ENCODE peak calls at places on chromosomes 1 and 21, in nine cellular contexts. M is NCI-H1105, J is HAP-1, U is neuronal stem cell, Q is hepatocyte, D is hippocampal formation, K is endodermal cell, R is NCI-H187 treated with DMSO at 0.1 percent for 48 hours, G is NCI-H69. H is an unnamed sample.

GRCh38 chr1:247211339-247211738 is 39.5 kb upstream of the ZNF124 start:
- DNase-seq in M (no peak), J (no peak), U (no peak), Q (no peak), D (no peak), K (no peak), R (no peak), G (peak), H (no peak)

GRCh38 chr21:35226302-35226701 is 177.2 kb upstream of the RUNX1 start:
- DNase-seq in M (no peak), J (no peak), U (no peak), Q (no peak), D (no peak), K (peak), R (no peak), G (no peak), H (no peak)

GRCh38 chr1:87334351-87335174 is 5.9 kb downstream of the LMO4 start:
- DNase-seq in M (peak), J (peak), U (peak), Q (peak), D (no peak), K (peak), R (no peak), G (peak), H (peak)

GRCh38 chr1:27544818-27545612 is 55.0 kb upstream of the WASF2 start:
- DNase-seq in M (no peak), J (no peak), U (no peak), Q (no peak), D (peak), K (no peak), R (no peak), G (no peak), H (no peak)

GRCh38 chr1:227942716-227943261 is 4.9 kb downstream of the WNT9A start:
- DNase-seq in M (no peak), J (no peak), U (no peak), Q (no peak), D (no peak), K (no peak), R (no peak), G (no peak), H (peak)

GRCh38 chr1:7267493-7267892 is 482.2 kb downstream of the CAMTA1 start:
- DNase-seq in M (no peak), J (no peak), U (no peak), Q (peak), D (no peak), K (peak), R (no peak), G (peak), H (no peak)

GRCh38 chr1:96487404-96487803 is 234.2 kb upstream of the PTBP2 start:
- DNase-seq in M (no peak), J (peak), U (peak), Q (no peak), D (no peak), K (no peak), R (no peak), G (no peak), H (no peak)

GRCh38 chr1:24322636-24323177 is 3.5 kb downstream of the GRHL3 start:
- DNase-seq in M (no peak), J (no peak), U (no peak), Q (no peak), D (no peak), K (no peak), R (no peak), G (no peak), H (no peak)

GRCh38 chr1:37410815-37411214 is 63.6 kb upstream of the ZC3H12A start:
- DNase-seq in M (no peak), J (peak), U (peak), Q (peak), D (no peak), K (peak), R (no peak), G (peak), H (peak)